ENCODE peak calls at places on chromosome 13, in five cellular contexts. K is WERI-Rb-1, N is heart right ventricle, S is brain microvascular endothelial cell, H is psoas muscle. X is an unnamed sample.

GRCh38 chr13:70623260-70623659 is 515.0 kb upstream of the KLHL1 start:
- DNase-seq in K (no peak), N (no peak), S (no peak), H (no peak), X (no peak)

GRCh38 chr13:97499181-97499580 is 65.2 kb downstream of the RAP2A start:
- DNase-seq in K (no peak), N (no peak), S (no peak), H (no peak), X (no peak)

GRCh38 chr13:27374126-27374613 is 50.2 kb upstream of the GTF3A start:
- DNase-seq in K (no peak), N (no peak), S (no peak), H (no peak), X (no peak)

GRCh38 chr13:110305949-110306339 is 1.0 kb downstream of the COL4A1 start:
- DNase-seq in K (peak), N (no peak), S (no peak), H (no peak), X (peak)

GRCh38 chr13:95497307-95497943 is 55.1 kb upstream of the CLDN10 start:
- DNase-seq in K (no peak), N (peak), S (no peak), H (no peak), X (no peak)

GRCh38 chr13:93304868-93305613 is 78.4 kb downstream of the GPC6 start:
- DNase-seq in K (peak), N (no peak), S (no peak), H (no peak), X (no peak)

GRCh38 chr13:101474419-101474957 is 22.0 kb downstream of the ITGBL1 start:
- DNase-seq in K (peak), N (no peak), S (peak), H (no peak), X (peak)

GRCh38 chr13:46386996-46387851 is at the start of gene RUBCNL:
- DNase-seq in K (peak), N (peak), S (peak), H (peak), X (no peak)

GRCh38 chr13:110540871-110541525 is 20.5 kb downstream of the RAB20 start:
- DNase-seq in K (peak), N (no peak), S (no peak), H (no peak), X (no peak)

GRCh38 chr13:65926750-65927171 is 1303.4 kb downstream of the PCDH9 start:
- DNase-seq in K (peak), N (peak), S (no peak), H (no peak), X (peak)

GRCh38 chr13:112165712-112166111 is 98.8 kb downstream of the SOX1 start:
- DNase-seq in K (no peak), N (no peak), S (no peak), H (no peak), X (no peak)

GRCh38 chr13:27370305-27370853 is 54.0 kb upstream of the GTF3A start:
- DNase-seq in K (no peak), N (no peak), S (no peak), H (no peak), X (no peak)

GRCh38 chr13:94674609-94675348 is 37.6 kb downstream of the SOX21 start:
- DNase-seq in K (peak), N (no peak), S (peak), H (no peak), X (peak)

GRCh38 chr13:24777171-24777570 is 13.2 kb downstream of the RNF17 start:
- DNase-seq in K (no peak), N (no peak), S (no peak), H (no peak), X (no peak)

GRCh38 chr13:81929988-81930387 is 1589.1 kb upstream of the SPRY2 start:
- DNase-seq in K (no peak), N (no peak), S (no peak), H (no peak), X (peak)

GRCh38 chr13:26133851-26134250 is 82.0 kb upstream of the SHISA2 start:
- DNase-seq in K (no peak), N (no peak), S (no peak), H (no peak), X (no peak)

GRCh38 chr13:47039106-47039505 is 142.3 kb upstream of the HTR2A start:
- DNase-seq in K (no peak), N (no peak), S (peak), H (no peak), X (no peak)

GRCh38 chr13:90307136-90307535 is 1040.4 kb upstream of the MIR17HG start:
- DNase-seq in K (no peak), N (no peak), S (no peak), H (no peak), X (no peak)

GRCh38 chr13:77521595-77522367 is 13.7 kb upstream of the SCEL start:
- DNase-seq in K (no peak), N (no peak), S (no peak), H (no peak), X (peak)

GRCh38 chr13:101858869-101859268 is 406.4 kb downstream of the ITGBL1 start:
- DNase-seq in K (no peak), N (no peak), S (no peak), H (no peak), X (no peak)

GRCh38 chr13:41059466-41059865 is 1.8 kb upstream of the WBP4 start:
- DNase-seq in K (no peak), N (no peak), S (no peak), H (no peak), X (no peak)

GRCh38 chr13:112791662-112792440 is 102.0 kb downstream of the ATP11A start:
- DNase-seq in K (peak), N (no peak), S (no peak), H (no peak), X (no peak)

DNA sequence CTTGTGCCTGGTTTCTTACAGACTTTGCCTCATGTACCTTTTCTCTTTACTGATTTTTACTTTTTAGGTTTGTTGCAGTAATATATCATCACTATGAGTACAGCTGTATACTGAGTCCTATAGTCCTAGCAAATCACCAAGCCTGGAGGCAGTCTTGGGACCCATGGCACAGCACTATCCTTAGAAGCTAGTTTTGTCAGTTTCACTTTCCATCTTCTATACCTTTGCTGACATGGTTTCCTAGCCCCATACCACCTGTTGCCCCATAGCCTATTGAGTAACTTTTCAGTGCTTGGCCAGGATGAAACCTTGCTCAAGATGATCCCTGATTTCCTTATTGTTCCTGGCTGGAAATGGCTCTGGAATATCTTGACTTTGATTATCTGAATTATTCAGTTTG is 826.4 kb downstream of the GPC5 start:
- DNase-seq in K (no peak), N (no peak), S (no peak), H (no peak), X (no peak)
- H3K4me3 ChIP-seq in K (no peak), N (no peak), S (no peak), H (no peak), X (no peak)

GRCh38 chr13:50030315-50030714 is 15.1 kb downstream of the KCNRG start:
- DNase-seq in K (no peak), N (no peak), S (no peak), H (no peak), X (no peak)
- H3K27ac ChIP-seq in K (no peak), N (no peak), S (no peak), H (no peak), X (no peak)

GRCh38 chr13:79485451-79485850 is 4.5 kb downstream of the NDFIP2 start:
- DNase-seq in K (no peak), N (no peak), S (no peak), H (no peak), X (no peak)
- H3K4me3 ChIP-seq in K (no peak), N (no peak), S (no peak), H (no peak), X (no peak)

GRCh38 chr13:43078399-43078798 is 55.0 kb downstream of the DNAJC15 start:
- DNase-seq in K (no peak), N (no peak), S (no peak), H (no peak), X (no peak)
- H3K27ac ChIP-seq in K (no peak), N (no peak), S (no peak), H (no peak), X (no peak)

DNA sequence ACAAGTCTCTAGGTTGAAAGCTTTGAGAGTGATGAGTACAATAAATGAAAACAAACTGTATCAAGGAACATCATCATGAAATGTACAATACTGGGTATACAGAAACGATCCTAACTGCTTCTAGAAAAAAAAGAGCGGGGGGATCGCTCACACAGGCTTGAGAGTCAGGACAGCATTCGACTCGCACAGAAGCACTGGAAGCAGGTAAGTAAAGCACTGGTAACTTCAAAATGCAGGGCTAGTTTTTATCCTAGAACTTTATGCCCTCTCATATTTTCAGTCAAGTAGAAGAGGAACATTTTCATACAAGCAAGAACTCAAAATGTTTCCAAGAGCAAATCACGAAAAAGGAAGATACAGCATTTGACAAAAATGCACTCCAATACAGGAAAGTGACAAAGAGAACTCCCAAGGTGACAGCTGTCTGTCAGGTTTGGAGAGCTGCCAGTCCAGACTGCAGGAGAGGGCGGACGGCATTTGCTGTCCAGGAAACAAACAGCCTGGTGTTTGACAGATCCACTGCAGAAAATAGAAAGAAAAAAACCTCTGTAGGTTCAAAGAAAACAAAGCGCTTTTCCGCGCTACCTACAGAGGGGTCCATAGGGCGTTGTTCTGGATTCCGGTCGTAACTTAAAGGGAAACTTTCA is 58.2 kb upstream of the XPO4 start:
- DNase-seq in K (no peak), N (no peak), S (no peak), H (no peak), X (peak)
- H3K4me3 ChIP-seq in K (no peak), N (peak), S (no peak), H (peak), X (peak)

DNA sequence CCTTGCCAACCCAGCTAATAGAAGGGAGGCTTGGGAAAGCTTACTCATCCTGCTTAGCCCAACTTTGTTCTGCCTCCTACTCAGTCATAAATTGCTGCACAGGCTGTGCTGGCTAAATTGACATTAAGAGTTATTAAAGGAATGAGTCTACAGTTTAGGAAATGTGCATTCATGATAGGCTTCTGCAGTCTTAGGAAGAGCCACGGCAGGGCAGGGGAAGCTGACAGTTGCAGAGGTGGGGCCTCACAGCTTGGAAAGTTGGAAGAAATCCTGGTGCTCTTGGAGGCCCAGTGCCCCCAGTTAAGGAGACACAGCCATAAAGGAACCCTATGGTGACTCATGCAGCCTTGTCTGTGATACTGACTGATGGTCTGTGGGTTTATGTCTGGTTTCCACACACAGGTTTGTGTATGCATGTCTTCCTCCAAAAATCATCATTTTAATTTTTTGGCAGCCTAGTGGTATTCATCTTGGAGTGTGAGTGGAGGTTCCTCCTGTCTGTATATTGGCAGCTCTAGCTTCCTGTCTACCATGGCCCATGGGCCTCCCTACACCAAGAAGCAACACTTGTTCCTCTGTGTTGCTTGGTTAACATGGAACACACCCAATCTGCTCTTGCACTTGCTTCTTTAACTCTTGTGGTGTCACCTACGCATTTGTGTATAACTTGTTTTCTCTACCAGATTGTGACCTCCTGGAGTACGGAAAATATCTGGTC is 135.0 kb upstream of the KL start:
- DNase-seq in K (no peak), N (no peak), S (peak), H (no peak), X (no peak)
- H3K27ac ChIP-seq in K (no peak), N (no peak), S (no peak), H (no peak), X (no peak)

GRCh38 chr13:21735621-21736401 is 64.9 kb downstream of the FGF9 start:
- DNase-seq in K (no peak), N (peak), S (no peak), H (no peak), X (no peak)
- H3K4me3 ChIP-seq in K (no peak), N (peak), S (no peak), H (no peak), X (no peak)

DNA sequence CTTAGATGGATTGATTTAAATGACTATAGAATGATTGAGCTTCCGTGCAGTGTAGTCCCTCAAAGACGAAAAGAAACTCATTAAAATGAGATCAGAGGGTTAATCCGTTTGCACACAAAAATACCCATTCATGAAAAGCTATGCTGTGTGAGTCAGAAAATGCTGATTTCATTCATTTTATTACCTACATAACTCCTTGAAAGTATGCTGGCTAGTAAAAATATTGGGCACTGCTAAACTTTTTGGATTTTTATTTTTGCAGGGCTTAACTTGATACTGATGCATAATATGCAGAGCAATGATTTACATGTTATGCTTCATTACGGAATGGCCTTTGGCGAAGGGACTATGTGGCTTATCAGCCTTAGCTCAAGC is 54.2 kb downstream of the WDFY2 start:
- DNase-seq in K (no peak), N (no peak), S (no peak), H (no peak), X (peak)
- H3K27ac ChIP-seq in K (no peak), N (no peak), S (no peak), H (no peak), X (peak)

DNA sequence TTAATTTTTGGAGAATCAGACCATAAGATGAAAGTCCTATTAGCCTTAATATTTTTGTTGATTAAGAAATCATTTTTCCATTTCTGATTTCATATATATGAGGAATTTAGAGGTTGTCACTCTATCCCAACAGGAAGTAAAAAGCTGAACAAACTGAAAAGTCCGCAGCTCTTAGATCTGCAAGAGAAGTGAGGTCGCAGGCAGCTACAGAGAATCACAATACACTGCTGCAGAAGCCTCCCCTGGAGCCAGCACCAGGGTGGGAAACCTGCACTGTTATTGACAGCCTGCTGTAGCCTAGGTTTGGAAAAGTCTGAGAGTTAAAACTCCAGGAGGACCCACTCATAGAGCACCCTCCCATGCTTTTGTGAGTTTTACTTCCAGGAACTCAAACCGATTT is 29.9 kb downstream of the TNFRSF19 start:
- DNase-seq in K (no peak), N (no peak), S (no peak), H (no peak), X (no peak)
- H3K4me3 ChIP-seq in K (no peak), N (no peak), S (no peak), H (no peak), X (no peak)

GRCh38 chr13:37531054-37531453 is 67.5 kb downstream of the POSTN start:
- DNase-seq in K (no peak), N (no peak), S (peak), H (no peak), X (no peak)

GRCh38 chr13:37539176-37539575 is 59.4 kb downstream of the POSTN start:
- DNase-seq in K (no peak), N (no peak), S (no peak), H (no peak), X (no peak)

GRCh38 chr13:37534181-37534580 is 64.4 kb downstream of the POSTN start:
- DNase-seq in K (no peak), N (no peak), S (peak), H (no peak), X (no peak)
- H3K27ac ChIP-seq in K (no peak), N (no peak), S (peak), H (no peak), X (no peak)

X was measured in SJCRH30.